ENCODE peak calls at places on chromosomes 4 and X, in ten cellular contexts. One of them, this sample, is unnamed.

GRCh38 chrX:145818522-145819075 is 970 bp downstream of the SLITRK2 start:
- DNase-seq in NCI-H774: no peak
- DNase-seq in NCI-H460: no peak
- DNase-seq in skeletal muscle cell: no peak
- DNase-seq in anterior cingulate cortex: peak
- DNase-seq in GM12865: no peak
- DNase-seq in upper lobe of right lung: no peak
- DNase-seq in activated T-helper 2 cell treated with anti-CD3 and anti-CD28 coated beads, Interferon-gamma antibody, Interleukin-2, Interleukin-4, amounts not matched to agents 10 μg/mL and 5 μg/mL and 100 μg/mL, durations not matched to agents 14 hours and 24 hours and 36 hours: no peak
- DNase-seq in activated CD8-positive, alpha-beta memory T cell treated with anti-CD3 and anti-CD28 coated beads for 1 hour: no peak
- DNase-seq in amygdala: no peak
- DNase-seq in this sample: no peak

GRCh38 chr4:85084371-85085170 is 118.1 kb upstream of the WDFY3 start:
- DNase-seq in NCI-H774: peak
- DNase-seq in NCI-H460: peak
- DNase-seq in skeletal muscle cell: peak
- DNase-seq in anterior cingulate cortex: no peak
- DNase-seq in GM12865: peak
- DNase-seq in upper lobe of right lung: no peak
- DNase-seq in activated T-helper 2 cell treated with anti-CD3 and anti-CD28 coated beads, Interferon-gamma antibody, Interleukin-2, Interleukin-4, amounts not matched to agents 10 μg/mL and 5 μg/mL and 100 μg/mL, durations not matched to agents 14 hours and 24 hours and 36 hours: no peak
- DNase-seq in activated CD8-positive, alpha-beta memory T cell treated with anti-CD3 and anti-CD28 coated beads for 1 hour: no peak
- DNase-seq in amygdala: no peak
- DNase-seq in this sample: peak

GRCh38 chr4:37434469-37434868 is 189.9 kb downstream of the NWD2 start:
- DNase-seq in NCI-H774: no peak
- DNase-seq in NCI-H460: no peak
- DNase-seq in skeletal muscle cell: no peak
- DNase-seq in anterior cingulate cortex: no peak
- DNase-seq in GM12865: no peak
- DNase-seq in upper lobe of right lung: no peak
- DNase-seq in activated T-helper 2 cell treated with anti-CD3 and anti-CD28 coated beads, Interferon-gamma antibody, Interleukin-2, Interleukin-4, amounts not matched to agents 10 μg/mL and 5 μg/mL and 100 μg/mL, durations not matched to agents 14 hours and 24 hours and 36 hours: no peak
- DNase-seq in activated CD8-positive, alpha-beta memory T cell treated with anti-CD3 and anti-CD28 coated beads for 1 hour: no peak
- DNase-seq in amygdala: no peak
- DNase-seq in this sample: no peak

GRCh38 chr4:65498606-65499005 is 171.7 kb downstream of the EPHA5 start:
- DNase-seq in NCI-H774: no peak
- DNase-seq in NCI-H460: no peak
- DNase-seq in skeletal muscle cell: no peak
- DNase-seq in anterior cingulate cortex: no peak
- DNase-seq in GM12865: no peak
- DNase-seq in upper lobe of right lung: no peak
- DNase-seq in activated T-helper 2 cell treated with anti-CD3 and anti-CD28 coated beads, Interferon-gamma antibody, Interleukin-2, Interleukin-4, amounts not matched to agents 10 μg/mL and 5 μg/mL and 100 μg/mL, durations not matched to agents 14 hours and 24 hours and 36 hours: no peak
- DNase-seq in activated CD8-positive, alpha-beta memory T cell treated with anti-CD3 and anti-CD28 coated beads for 1 hour: no peak
- DNase-seq in amygdala: no peak
- DNase-seq in this sample: no peak

GRCh38 chrX:44876076-44876475 is 3.1 kb downstream of the KDM6A start:
- DNase-seq in NCI-H774: no peak
- DNase-seq in NCI-H460: no peak
- DNase-seq in skeletal muscle cell: no peak
- DNase-seq in anterior cingulate cortex: no peak
- DNase-seq in GM12865: no peak
- DNase-seq in upper lobe of right lung: no peak
- DNase-seq in activated T-helper 2 cell treated with anti-CD3 and anti-CD28 coated beads, Interferon-gamma antibody, Interleukin-2, Interleukin-4, amounts not matched to agents 10 μg/mL and 5 μg/mL and 100 μg/mL, durations not matched to agents 14 hours and 24 hours and 36 hours: no peak
- DNase-seq in activated CD8-positive, alpha-beta memory T cell treated with anti-CD3 and anti-CD28 coated beads for 1 hour: no peak
- DNase-seq in amygdala: no peak
- DNase-seq in this sample: no peak

GRCh38 chrX:19689170-19689814 is 174.0 kb upstream of the MAP3K15 start:
- DNase-seq in NCI-H774: no peak
- DNase-seq in NCI-H460: no peak
- DNase-seq in skeletal muscle cell: no peak
- DNase-seq in anterior cingulate cortex: no peak
- DNase-seq in GM12865: no peak
- DNase-seq in upper lobe of right lung: no peak
- DNase-seq in activated T-helper 2 cell treated with anti-CD3 and anti-CD28 coated beads, Interferon-gamma antibody, Interleukin-2, Interleukin-4, amounts not matched to agents 10 μg/mL and 5 μg/mL and 100 μg/mL, durations not matched to agents 14 hours and 24 hours and 36 hours: no peak
- DNase-seq in activated CD8-positive, alpha-beta memory T cell treated with anti-CD3 and anti-CD28 coated beads for 1 hour: no peak
- DNase-seq in amygdala: no peak
- DNase-seq in this sample: no peak

GRCh38 chr4:168995537-168996295 is 14.3 kb downstream of the CBR4 start:
- DNase-seq in NCI-H774: no peak
- DNase-seq in NCI-H460: no peak
- DNase-seq in skeletal muscle cell: no peak
- DNase-seq in anterior cingulate cortex: no peak
- DNase-seq in GM12865: no peak
- DNase-seq in upper lobe of right lung: no peak
- DNase-seq in activated T-helper 2 cell treated with anti-CD3 and anti-CD28 coated beads, Interferon-gamma antibody, Interleukin-2, Interleukin-4, amounts not matched to agents 10 μg/mL and 5 μg/mL and 100 μg/mL, durations not matched to agents 14 hours and 24 hours and 36 hours: no peak
- DNase-seq in activated CD8-positive, alpha-beta memory T cell treated with anti-CD3 and anti-CD28 coated beads for 1 hour: no peak
- DNase-seq in amygdala: no peak
- DNase-seq in this sample: no peak

GRCh38 chr4:121706595-121707021 is 9.8 kb upstream of the ANXA5 start:
- DNase-seq in NCI-H774: no peak
- DNase-seq in NCI-H460: no peak
- DNase-seq in skeletal muscle cell: peak
- DNase-seq in anterior cingulate cortex: no peak
- DNase-seq in GM12865: peak
- DNase-seq in upper lobe of right lung: no peak
- DNase-seq in activated T-helper 2 cell treated with anti-CD3 and anti-CD28 coated beads, Interferon-gamma antibody, Interleukin-2, Interleukin-4, amounts not matched to agents 10 μg/mL and 5 μg/mL and 100 μg/mL, durations not matched to agents 14 hours and 24 hours and 36 hours: peak
- DNase-seq in activated CD8-positive, alpha-beta memory T cell treated with anti-CD3 and anti-CD28 coated beads for 1 hour: no peak
- DNase-seq in amygdala: no peak
- DNase-seq in this sample: no peak

GRCh38 chrX:23435108-23435507 is 100.5 kb downstream of the PTCHD1 start:
- DNase-seq in NCI-H774: no peak
- DNase-seq in NCI-H460: no peak
- DNase-seq in skeletal muscle cell: no peak
- DNase-seq in anterior cingulate cortex: no peak
- DNase-seq in GM12865: no peak
- DNase-seq in upper lobe of right lung: no peak
- DNase-seq in activated T-helper 2 cell treated with anti-CD3 and anti-CD28 coated beads, Interferon-gamma antibody, Interleukin-2, Interleukin-4, amounts not matched to agents 10 μg/mL and 5 μg/mL and 100 μg/mL, durations not matched to agents 14 hours and 24 hours and 36 hours: no peak
- DNase-seq in activated CD8-positive, alpha-beta memory T cell treated with anti-CD3 and anti-CD28 coated beads for 1 hour: no peak
- DNase-seq in amygdala: no peak
- DNase-seq in this sample: no peak

GRCh38 chr4:139961344-139961948 is 192.5 kb downstream of the MAML3 start:
- DNase-seq in NCI-H774: no peak
- DNase-seq in NCI-H460: no peak
- DNase-seq in skeletal muscle cell: no peak
- DNase-seq in anterior cingulate cortex: no peak
- DNase-seq in GM12865: no peak
- DNase-seq in upper lobe of right lung: no peak
- DNase-seq in activated T-helper 2 cell treated with anti-CD3 and anti-CD28 coated beads, Interferon-gamma antibody, Interleukin-2, Interleukin-4, amounts not matched to agents 10 μg/mL and 5 μg/mL and 100 μg/mL, durations not matched to agents 14 hours and 24 hours and 36 hours: no peak
- DNase-seq in activated CD8-positive, alpha-beta memory T cell treated with anti-CD3 and anti-CD28 coated beads for 1 hour: no peak
- DNase-seq in amygdala: no peak
- DNase-seq in this sample: no peak

GRCh38 chr4:95360256-95360903 is 188.4 kb downstream of the UNC5C start:
- DNase-seq in NCI-H774: no peak
- DNase-seq in NCI-H460: no peak
- DNase-seq in skeletal muscle cell: no peak
- DNase-seq in anterior cingulate cortex: no peak
- DNase-seq in GM12865: no peak
- DNase-seq in upper lobe of right lung: no peak
- DNase-seq in activated T-helper 2 cell treated with anti-CD3 and anti-CD28 coated beads, Interferon-gamma antibody, Interleukin-2, Interleukin-4, amounts not matched to agents 10 μg/mL and 5 μg/mL and 100 μg/mL, durations not matched to agents 14 hours and 24 hours and 36 hours: no peak
- DNase-seq in activated CD8-positive, alpha-beta memory T cell treated with anti-CD3 and anti-CD28 coated beads for 1 hour: no peak
- DNase-seq in amygdala: no peak
- DNase-seq in this sample: no peak

GRCh38 chr4:94472056-94472826 is 20.5 kb downstream of the PDLIM5 start:
- DNase-seq in NCI-H774: peak
- DNase-seq in NCI-H460: no peak
- DNase-seq in skeletal muscle cell: peak
- DNase-seq in anterior cingulate cortex: no peak
- DNase-seq in GM12865: no peak
- DNase-seq in upper lobe of right lung: no peak
- DNase-seq in activated T-helper 2 cell treated with anti-CD3 and anti-CD28 coated beads, Interferon-gamma antibody, Interleukin-2, Interleukin-4, amounts not matched to agents 10 μg/mL and 5 μg/mL and 100 μg/mL, durations not matched to agents 14 hours and 24 hours and 36 hours: no peak
- DNase-seq in activated CD8-positive, alpha-beta memory T cell treated with anti-CD3 and anti-CD28 coated beads for 1 hour: no peak
- DNase-seq in amygdala: no peak
- DNase-seq in this sample: peak

GRCh38 chrX:142637206-142637605 is 388.5 kb upstream of the SPANXN4 start:
- DNase-seq in NCI-H774: no peak
- DNase-seq in NCI-H460: no peak
- DNase-seq in skeletal muscle cell: no peak
- DNase-seq in anterior cingulate cortex: no peak
- DNase-seq in GM12865: no peak
- DNase-seq in upper lobe of right lung: no peak
- DNase-seq in activated T-helper 2 cell treated with anti-CD3 and anti-CD28 coated beads, Interferon-gamma antibody, Interleukin-2, Interleukin-4, amounts not matched to agents 10 μg/mL and 5 μg/mL and 100 μg/mL, durations not matched to agents 14 hours and 24 hours and 36 hours: no peak
- DNase-seq in activated CD8-positive, alpha-beta memory T cell treated with anti-CD3 and anti-CD28 coated beads for 1 hour: no peak
- DNase-seq in amygdala: no peak
- DNase-seq in this sample: no peak

GRCh38 chrX:3029084-3029483 is 12.2 kb upstream of the ARSF start:
- DNase-seq in NCI-H774: no peak
- DNase-seq in NCI-H460: no peak
- DNase-seq in skeletal muscle cell: no peak
- DNase-seq in anterior cingulate cortex: no peak
- DNase-seq in GM12865: no peak
- DNase-seq in upper lobe of right lung: no peak
- DNase-seq in activated T-helper 2 cell treated with anti-CD3 and anti-CD28 coated beads, Interferon-gamma antibody, Interleukin-2, Interleukin-4, amounts not matched to agents 10 μg/mL and 5 μg/mL and 100 μg/mL, durations not matched to agents 14 hours and 24 hours and 36 hours: no peak
- DNase-seq in activated CD8-positive, alpha-beta memory T cell treated with anti-CD3 and anti-CD28 coated beads for 1 hour: no peak
- DNase-seq in amygdala: no peak
- DNase-seq in this sample: no peak

GRCh38 chrX:20237864-20238263 is 28.8 kb downstream of the RPS6KA3 start:
- DNase-seq in NCI-H774: no peak
- DNase-seq in NCI-H460: no peak
- DNase-seq in skeletal muscle cell: no peak
- DNase-seq in anterior cingulate cortex: no peak
- DNase-seq in GM12865: no peak
- DNase-seq in upper lobe of right lung: no peak
- DNase-seq in activated T-helper 2 cell treated with anti-CD3 and anti-CD28 coated beads, Interferon-gamma antibody, Interleukin-2, Interleukin-4, amounts not matched to agents 10 μg/mL and 5 μg/mL and 100 μg/mL, durations not matched to agents 14 hours and 24 hours and 36 hours: no peak
- DNase-seq in activated CD8-positive, alpha-beta memory T cell treated with anti-CD3 and anti-CD28 coated beads for 1 hour: no peak
- DNase-seq in amygdala: no peak
- DNase-seq in this sample: no peak

GRCh38 chr4:113522433-113522832 is 239.1 kb downstream of the CAMK2D start:
- DNase-seq in NCI-H774: no peak
- DNase-seq in NCI-H460: no peak
- DNase-seq in skeletal muscle cell: no peak
- DNase-seq in anterior cingulate cortex: no peak
- DNase-seq in GM12865: no peak
- DNase-seq in upper lobe of right lung: no peak
- DNase-seq in activated T-helper 2 cell treated with anti-CD3 and anti-CD28 coated beads, Interferon-gamma antibody, Interleukin-2, Interleukin-4, amounts not matched to agents 10 μg/mL and 5 μg/mL and 100 μg/mL, durations not matched to agents 14 hours and 24 hours and 36 hours: no peak
- DNase-seq in activated CD8-positive, alpha-beta memory T cell treated with anti-CD3 and anti-CD28 coated beads for 1 hour: no peak
- DNase-seq in amygdala: no peak
- DNase-seq in this sample: no peak

GRCh38 chrX:136525738-136526606 is 6.0 kb upstream of the VGLL1 start:
- DNase-seq in NCI-H774: no peak
- DNase-seq in NCI-H460: no peak
- DNase-seq in skeletal muscle cell: peak
- DNase-seq in anterior cingulate cortex: peak
- DNase-seq in GM12865: no peak
- DNase-seq in upper lobe of right lung: no peak
- DNase-seq in activated T-helper 2 cell treated with anti-CD3 and anti-CD28 coated beads, Interferon-gamma antibody, Interleukin-2, Interleukin-4, amounts not matched to agents 10 μg/mL and 5 μg/mL and 100 μg/mL, durations not matched to agents 14 hours and 24 hours and 36 hours: no peak
- DNase-seq in activated CD8-positive, alpha-beta memory T cell treated with anti-CD3 and anti-CD28 coated beads for 1 hour: no peak
- DNase-seq in amygdala: no peak
- DNase-seq in this sample: peak

GRCh38 chr4:66899422-66900065 is 645.8 kb downstream of the CENPC start:
- DNase-seq in NCI-H774: no peak
- DNase-seq in NCI-H460: no peak
- DNase-seq in skeletal muscle cell: no peak
- DNase-seq in anterior cingulate cortex: no peak
- DNase-seq in GM12865: no peak
- DNase-seq in upper lobe of right lung: no peak
- DNase-seq in activated T-helper 2 cell treated with anti-CD3 and anti-CD28 coated beads, Interferon-gamma antibody, Interleukin-2, Interleukin-4, amounts not matched to agents 10 μg/mL and 5 μg/mL and 100 μg/mL, durations not matched to agents 14 hours and 24 hours and 36 hours: no peak
- DNase-seq in activated CD8-positive, alpha-beta memory T cell treated with anti-CD3 and anti-CD28 coated beads for 1 hour: no peak
- DNase-seq in amygdala: no peak
- DNase-seq in this sample: no peak

GRCh38 chrX:123256378-123256777 is 72.3 kb downstream of the GRIA3 start:
- DNase-seq in NCI-H774: no peak
- DNase-seq in NCI-H460: no peak
- DNase-seq in skeletal muscle cell: no peak
- DNase-seq in anterior cingulate cortex: no peak
- DNase-seq in GM12865: no peak
- DNase-seq in upper lobe of right lung: no peak
- DNase-seq in activated T-helper 2 cell treated with anti-CD3 and anti-CD28 coated beads, Interferon-gamma antibody, Interleukin-2, Interleukin-4, amounts not matched to agents 10 μg/mL and 5 μg/mL and 100 μg/mL, durations not matched to agents 14 hours and 24 hours and 36 hours: no peak
- DNase-seq in activated CD8-positive, alpha-beta memory T cell treated with anti-CD3 and anti-CD28 coated beads for 1 hour: no peak
- DNase-seq in amygdala: no peak
- DNase-seq in this sample: no peak

GRCh38 chr4:108744307-108744706 is 18.5 kb downstream of the ETNPPL start:
- DNase-seq in NCI-H774: no peak
- DNase-seq in NCI-H460: no peak
- DNase-seq in skeletal muscle cell: no peak
- DNase-seq in anterior cingulate cortex: no peak
- DNase-seq in GM12865: no peak
- DNase-seq in upper lobe of right lung: no peak
- DNase-seq in activated T-helper 2 cell treated with anti-CD3 and anti-CD28 coated beads, Interferon-gamma antibody, Interleukin-2, Interleukin-4, amounts not matched to agents 10 μg/mL and 5 μg/mL and 100 μg/mL, durations not matched to agents 14 hours and 24 hours and 36 hours: no peak
- DNase-seq in activated CD8-positive, alpha-beta memory T cell treated with anti-CD3 and anti-CD28 coated beads for 1 hour: no peak
- DNase-seq in amygdala: no peak
- DNase-seq in this sample: no peak

GRCh38 chrX:110210417-110211139 is 107.3 kb downstream of the AMMECR1 start:
- DNase-seq in NCI-H774: peak
- DNase-seq in NCI-H460: peak
- DNase-seq in skeletal muscle cell: peak
- DNase-seq in anterior cingulate cortex: no peak
- DNase-seq in GM12865: no peak
- DNase-seq in upper lobe of right lung: no peak
- DNase-seq in activated T-helper 2 cell treated with anti-CD3 and anti-CD28 coated beads, Interferon-gamma antibody, Interleukin-2, Interleukin-4, amounts not matched to agents 10 μg/mL and 5 μg/mL and 100 μg/mL, durations not matched to agents 14 hours and 24 hours and 36 hours: no peak
- DNase-seq in activated CD8-positive, alpha-beta memory T cell treated with anti-CD3 and anti-CD28 coated beads for 1 hour: no peak
- DNase-seq in amygdala: no peak
- DNase-seq in this sample: peak

GRCh38 chr4:123024710-123025109 is 102.3 kb upstream of the NUDT6 start:
- DNase-seq in NCI-H774: no peak
- DNase-seq in NCI-H460: no peak
- DNase-seq in skeletal muscle cell: no peak
- DNase-seq in anterior cingulate cortex: no peak
- DNase-seq in GM12865: no peak
- DNase-seq in upper lobe of right lung: no peak
- DNase-seq in activated T-helper 2 cell treated with anti-CD3 and anti-CD28 coated beads, Interferon-gamma antibody, Interleukin-2, Interleukin-4, amounts not matched to agents 10 μg/mL and 5 μg/mL and 100 μg/mL, durations not matched to agents 14 hours and 24 hours and 36 hours: no peak
- DNase-seq in activated CD8-positive, alpha-beta memory T cell treated with anti-CD3 and anti-CD28 coated beads for 1 hour: no peak
- DNase-seq in amygdala: no peak
- DNase-seq in this sample: no peak

GRCh38 chr4:118954246-118954645 is 65.6 kb downstream of the SYNPO2 start:
- DNase-seq in NCI-H774: peak
- DNase-seq in NCI-H460: no peak
- DNase-seq in skeletal muscle cell: no peak
- DNase-seq in anterior cingulate cortex: no peak
- DNase-seq in GM12865: no peak
- DNase-seq in upper lobe of right lung: no peak
- DNase-seq in activated T-helper 2 cell treated with anti-CD3 and anti-CD28 coated beads, Interferon-gamma antibody, Interleukin-2, Interleukin-4, amounts not matched to agents 10 μg/mL and 5 μg/mL and 100 μg/mL, durations not matched to agents 14 hours and 24 hours and 36 hours: no peak
- DNase-seq in activated CD8-positive, alpha-beta memory T cell treated with anti-CD3 and anti-CD28 coated beads for 1 hour: no peak
- DNase-seq in amygdala: no peak
- DNase-seq in this sample: no peak

GRCh38 chr4:76806336-76806735 is 91.6 kb downstream of the SOWAHB start:
- DNase-seq in NCI-H774: no peak
- DNase-seq in NCI-H460: no peak
- DNase-seq in skeletal muscle cell: no peak
- DNase-seq in anterior cingulate cortex: no peak
- DNase-seq in GM12865: no peak
- DNase-seq in upper lobe of right lung: no peak
- DNase-seq in activated T-helper 2 cell treated with anti-CD3 and anti-CD28 coated beads, Interferon-gamma antibody, Interleukin-2, Interleukin-4, amounts not matched to agents 10 μg/mL and 5 μg/mL and 100 μg/mL, durations not matched to agents 14 hours and 24 hours and 36 hours: no peak
- DNase-seq in activated CD8-positive, alpha-beta memory T cell treated with anti-CD3 and anti-CD28 coated beads for 1 hour: no peak
- DNase-seq in amygdala: no peak
- DNase-seq in this sample: no peak

GRCh38 chr4:89539374-89539773 is 231.8 kb upstream of the GPRIN3 start:
- DNase-seq in NCI-H774: no peak
- DNase-seq in NCI-H460: peak
- DNase-seq in skeletal muscle cell: peak
- DNase-seq in anterior cingulate cortex: no peak
- DNase-seq in GM12865: no peak
- DNase-seq in upper lobe of right lung: no peak
- DNase-seq in activated T-helper 2 cell treated with anti-CD3 and anti-CD28 coated beads, Interferon-gamma antibody, Interleukin-2, Interleukin-4, amounts not matched to agents 10 μg/mL and 5 μg/mL and 100 μg/mL, durations not matched to agents 14 hours and 24 hours and 36 hours: no peak
- DNase-seq in activated CD8-positive, alpha-beta memory T cell treated with anti-CD3 and anti-CD28 coated beads for 1 hour: no peak
- DNase-seq in amygdala: no peak
- DNase-seq in this sample: peak

This sample was measured in AG04449.